ENCODE peak calls at places on chromosome 16, in seven cellular contexts. V is esophagus squamous epithelium, Q is heart right ventricle, Y is lung, A is heart left ventricle, D is RWPE2, R is tibial artery. S is an unnamed sample. For H3K4me1, the result is how much of the 10 kb centered on the place peaks cover.

GRCh38 chr16:8644513-8645140 is 23.1 kb downstream of the METTL22 start:
- DNase-seq in Q (no peak), A (no peak), Y (peak), R (peak), D (no peak), V (no peak), S (no peak)

GRCh38 chr16:23432176-23433128 is 20.5 kb downstream of the COG7 start:
- DNase-seq in D (no peak), A (no peak), V (no peak), Y (no peak), Q (no peak), R (no peak), S (no peak)

GRCh38 chr16:71356051-71356740 is 2.3 kb upstream of the CALB2 start:
- DNase-seq in R (no peak), D (no peak), V (no peak), Q (no peak), Y (no peak), A (no peak), S (no peak)

GRCh38 chr16:21646721-21647561 is 5.5 kb downstream of the IGSF6 start:
- DNase-seq in Q (no peak), D (no peak), V (no peak), R (no peak), A (no peak), Y (no peak), S (no peak)

GRCh38 chr16:17470002-17470870 is 524 bp downstream of the XYLT1 start:
- DNase-seq in Q (no peak), D (no peak), Y (no peak), A (peak), V (no peak), R (peak), S (peak)

GRCh38 chr16:87698676-87699179 is 67.1 kb downstream of the KLHDC4 start:
- DNase-seq in D (no peak), A (no peak), Y (no peak), V (no peak), Q (no peak), R (no peak), S (no peak)

GRCh38 chr16:68237243-68238028 is 1.5 kb upstream of the ESRP2 start:
- DNase-seq in V (peak), Y (peak), A (peak), D (peak), Q (peak), R (peak), S (peak)

GRCh38 chr16:4291699-4292098 is 18.9 kb upstream of the TFAP4 start:
- DNase-seq in Y (no peak), Q (no peak), D (no peak), A (no peak), V (no peak), R (no peak), S (no peak)

GRCh38 chr16:87045462-87046216 is 271.6 kb downstream of the C16orf95 start:
- DNase-seq in Q (no peak), D (no peak), R (no peak), V (no peak), A (no peak), Y (no peak), S (no peak)

GRCh38 chr16:81784042-81784785 is 5.1 kb downstream of the PLCG2 start:
- DNase-seq in Q (no peak), Y (no peak), R (no peak), V (no peak), D (no peak), A (no peak), S (no peak)

GRCh38 chr16:8920676-8921625 is 38.8 kb downstream of the LITAFD start:
- DNase-seq in R (no peak), D (no peak), Q (no peak), Y (no peak), A (no peak), V (no peak), S (no peak)

GRCh38 chr16:88424536-88425230 is 28.4 kb upstream of the ZFPM1 start:
- DNase-seq in V (no peak), R (peak), Y (no peak), A (no peak), Q (peak), D (no peak), S (no peak)

DNA sequence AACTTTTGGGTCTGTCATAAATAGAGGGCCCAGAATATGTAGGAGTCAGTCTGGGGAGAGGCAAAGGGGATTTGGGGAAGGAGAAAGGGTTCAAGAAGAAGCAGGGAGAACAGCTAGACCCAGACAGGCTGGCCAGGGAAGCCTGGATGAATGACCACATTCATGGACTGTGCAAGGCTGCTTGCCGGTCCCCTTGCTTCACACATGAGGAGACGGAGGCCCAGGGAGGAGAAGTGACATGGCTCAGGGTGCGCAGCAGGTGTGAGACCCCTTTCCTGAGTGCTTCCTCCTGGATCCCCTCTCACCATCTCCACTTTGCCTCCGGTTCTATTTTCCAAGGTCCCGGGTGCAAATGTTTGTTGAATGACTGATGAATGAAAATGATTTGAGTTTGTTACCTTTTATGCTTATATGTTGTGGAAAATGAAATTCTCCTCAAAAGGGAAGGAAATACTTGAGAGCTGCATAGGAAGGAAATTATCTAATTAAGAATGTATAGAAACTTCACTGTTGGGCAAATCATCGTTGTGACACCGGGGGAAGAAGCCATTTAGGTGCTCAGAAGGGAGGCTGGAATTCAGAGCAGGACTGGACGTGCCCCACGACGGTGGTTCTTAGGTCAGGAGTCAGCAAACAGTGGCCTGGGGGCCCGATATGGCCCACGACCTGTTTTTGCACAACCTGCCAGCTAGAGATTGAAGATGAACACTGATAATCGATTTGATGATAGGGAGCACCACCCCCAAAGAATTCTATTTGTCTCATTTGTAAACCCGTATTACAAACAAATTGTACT is 559 bp downstream of the ITGAM start:
- DNase-seq in R (no peak), V (no peak), Q (no peak), A (no peak), Y (no peak), D (peak), S (no peak)
- H3K4me1 ChIP-seq in R (under half), V (under half), Q (under half), A (under half), Y (under half), D (under half), S (under half)

DNA sequence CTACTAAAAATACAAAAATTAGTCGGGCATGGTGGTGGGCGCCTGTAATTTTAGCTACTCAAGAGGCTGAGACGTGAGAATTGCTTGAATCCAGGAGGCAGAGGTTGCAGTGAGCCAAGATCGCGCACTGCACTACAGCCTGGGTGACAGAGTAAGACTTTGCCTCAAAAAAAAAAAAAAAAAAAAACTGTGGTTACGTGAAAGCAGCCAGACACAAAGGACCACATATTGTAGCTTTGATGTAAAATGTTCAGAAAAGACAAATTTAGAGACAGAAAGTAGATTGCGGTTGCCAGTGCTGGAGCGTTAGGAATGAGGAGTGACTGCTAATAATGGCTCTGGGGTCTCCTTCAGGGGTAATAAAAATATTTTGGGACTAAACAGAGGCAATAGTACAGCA is 4.0 kb upstream of the MEAK7 start:
- DNase-seq in A (no peak), V (no peak), Y (no peak), D (no peak), Q (no peak), R (no peak), S (peak)
- H3K4me1 ChIP-seq in A (under half), V (under half), Y (under half), D (under half), Q (under half), R (under half), S (under half)

DNA sequence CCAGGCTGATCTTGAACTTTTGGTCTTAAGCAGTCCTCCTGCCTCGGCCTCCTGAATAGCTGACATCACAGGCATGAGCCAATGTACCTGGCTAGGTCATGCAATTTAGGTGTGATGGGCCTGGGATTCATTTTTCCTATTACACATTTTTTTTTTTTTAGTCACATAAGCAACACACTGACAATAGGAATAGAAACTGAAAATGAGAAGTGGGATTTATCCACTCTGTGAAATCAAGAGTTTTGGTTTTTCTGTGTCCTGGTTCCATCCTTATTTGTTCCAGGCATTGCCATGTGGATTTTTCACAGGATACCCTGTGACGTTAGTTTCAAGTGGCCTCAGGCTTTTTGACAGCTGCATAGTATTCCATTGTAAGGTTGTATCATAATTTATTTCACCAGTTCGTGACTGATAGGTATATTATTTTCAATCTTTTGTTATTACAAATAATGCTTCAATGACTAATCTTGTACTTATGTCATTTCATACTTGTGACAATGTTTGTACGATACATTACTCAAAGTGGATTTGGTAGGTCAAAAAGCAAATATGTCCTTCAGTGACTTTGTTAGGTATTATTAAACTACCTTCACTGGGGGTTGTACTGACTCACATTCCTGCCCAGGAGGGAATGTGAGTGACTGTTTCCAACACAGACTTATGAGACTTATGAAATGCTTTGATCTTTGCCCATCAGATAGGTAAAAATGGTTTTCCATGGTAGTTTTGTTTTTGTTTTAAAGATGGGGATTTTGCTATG is 10.6 kb downstream of the ADCY7 start:
- DNase-seq in V (no peak), D (no peak), R (no peak), Y (no peak), A (no peak), Q (no peak), S (no peak)
- H3K4me1 ChIP-seq in V (half or more), D (under half), R (under half), Y (under half), A (under half), Q (under half), S (under half)

DNA sequence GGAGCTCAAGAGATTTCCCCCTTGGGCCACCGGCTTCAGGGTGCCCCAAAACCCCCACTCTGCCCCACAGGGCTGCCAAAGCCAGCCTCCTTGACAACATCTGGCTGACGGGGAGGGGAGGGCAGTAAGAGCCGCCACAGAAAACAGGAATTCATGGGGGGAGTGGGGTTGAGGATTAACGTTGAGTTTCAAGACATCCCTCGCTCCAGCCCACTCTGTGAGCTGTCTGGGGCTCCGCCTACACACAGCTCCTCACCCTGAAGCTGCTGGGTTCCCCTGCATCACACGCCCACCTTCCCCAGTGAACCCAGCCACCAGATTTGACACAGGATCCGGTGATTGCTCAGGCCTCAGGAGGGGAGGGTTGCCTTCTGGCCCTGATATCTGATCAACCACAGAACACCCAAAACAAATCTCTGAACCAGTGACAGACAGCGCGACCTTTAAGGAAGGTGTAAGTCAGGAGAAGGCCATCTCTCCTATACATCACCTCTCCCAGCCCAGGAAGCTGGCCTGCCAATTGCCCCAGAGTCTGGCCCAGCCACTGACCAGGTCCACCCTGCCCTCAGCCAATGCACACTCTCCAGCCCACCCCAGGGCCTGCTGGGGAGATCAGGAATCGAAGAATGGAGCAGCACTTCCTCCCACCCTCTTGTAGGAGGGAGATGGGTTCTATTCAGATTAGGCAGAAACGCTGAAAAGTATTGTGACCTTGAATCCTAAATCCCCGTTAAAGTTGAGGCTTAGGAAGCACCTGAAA is 132.1 kb downstream of the CLEC16A start:
- DNase-seq in Y (no peak), R (no peak), V (no peak), D (no peak), Q (no peak), A (no peak), S (no peak)
- H3K4me1 ChIP-seq in Y (under half), R (under half), V (under half), D (under half), Q (under half), A (under half), S (under half)

GRCh38 chr16:73051216-73051615 is 3.3 kb upstream of the ZFHX3 start:
- DNase-seq in A (no peak), D (no peak), Q (no peak), Y (no peak), R (no peak), V (no peak), S (no peak)
- H3K4me1 ChIP-seq in A (under half), D (half or more), Q (under half), Y (under half), R (half or more), V (half or more), S (half or more)

DNA sequence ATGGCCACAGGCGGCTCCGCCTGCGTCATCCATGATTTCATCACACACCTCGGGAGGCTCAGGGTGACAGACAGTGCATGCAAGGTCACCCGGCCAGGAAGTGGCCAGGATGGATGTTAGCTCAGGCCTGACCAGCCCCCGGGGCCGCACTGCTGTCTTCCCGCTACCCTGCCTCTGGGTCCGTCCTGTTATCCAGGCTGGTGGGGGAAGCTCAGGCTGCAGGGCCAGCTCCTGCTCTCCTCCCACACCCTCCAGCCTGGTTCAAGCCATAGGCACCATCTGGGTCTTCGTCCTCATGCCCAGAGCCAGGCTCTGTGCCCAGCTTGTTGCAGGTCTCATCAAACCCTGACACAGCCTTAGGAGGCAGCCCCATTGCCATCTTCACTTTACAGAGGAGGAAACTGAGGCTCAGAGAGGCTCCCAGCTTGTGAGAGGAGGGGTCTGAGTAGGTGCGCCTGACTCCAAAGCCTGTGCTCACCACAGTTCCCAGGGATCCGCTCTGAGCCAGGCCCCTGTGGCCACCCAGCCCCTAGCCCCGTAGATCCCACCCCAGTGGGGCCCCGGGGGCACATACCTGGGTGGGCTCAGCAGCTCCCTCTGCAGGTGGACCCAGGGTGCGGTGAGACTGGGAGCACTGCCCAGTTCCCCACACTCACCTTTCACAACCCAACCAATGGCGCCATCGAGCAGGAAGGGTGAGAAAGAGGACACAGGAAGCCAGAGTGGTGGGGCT is 414 bp upstream of the ADGRG3 start:
- DNase-seq in Q (no peak), R (no peak), Y (peak), V (no peak), D (no peak), A (no peak), S (no peak)
- H3K4me1 ChIP-seq in Q (under half), R (under half), Y (under half), V (under half), D (under half), A (under half), S (under half)

DNA sequence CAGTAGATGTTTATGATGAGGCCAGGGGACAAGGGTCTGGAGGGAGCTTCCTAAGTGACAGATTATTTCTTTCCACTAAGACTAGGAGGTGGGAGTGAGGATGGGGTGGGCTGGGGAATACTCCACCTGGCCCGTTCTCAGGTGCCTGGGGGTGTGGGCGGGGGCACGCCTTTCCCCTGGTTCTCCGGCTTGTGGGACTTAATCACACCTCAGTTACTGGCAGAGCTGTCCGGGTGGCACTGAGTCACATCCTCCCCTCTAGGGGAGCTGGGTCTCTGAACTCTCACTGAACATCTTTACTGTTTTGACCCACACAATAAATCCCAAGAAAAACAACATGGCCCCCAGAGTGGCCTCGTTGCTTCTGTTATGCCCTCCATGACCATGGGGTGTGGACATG is 332.8 kb downstream of the MAF start:
- DNase-seq in Y (no peak), R (no peak), Q (no peak), D (no peak), V (no peak), A (no peak), S (no peak)
- H3K4me1 ChIP-seq in Y (under half), R (under half), Q (under half), D (under half), V (under half), A (under half), S (under half)

GRCh38 chr16:2036200-2036966 is 9.7 kb downstream of the NHERF2 start:
- DNase-seq in D (peak), Y (no peak), R (no peak), A (peak), V (no peak), Q (no peak), S (no peak)

GRCh38 chr16:2038359-2039285 is 9.0 kb downstream of the NTHL1 start:
- DNase-seq in R (no peak), D (no peak), V (no peak), Y (no peak), Q (peak), A (no peak), S (no peak)

GRCh38 chr16:2037115-2037514 is 10.4 kb downstream of the NHERF2 start:
- DNase-seq in V (no peak), Q (no peak), D (no peak), A (peak), Y (no peak), R (no peak), S (no peak)

GRCh38 chr16:2039286-2040030 is 8.2 kb downstream of the NTHL1 start:
- DNase-seq in Q (peak), V (no peak), R (peak), Y (peak), A (peak), D (no peak), S (no peak)

GRCh38 chr16:2037631-2038358 is 9.8 kb downstream of the NTHL1 start:
- DNase-seq in A (no peak), Q (no peak), D (no peak), Y (no peak), V (no peak), R (no peak), S (no peak)
- H3K4me1 ChIP-seq in A (under half), Q (half or more), D (under half), Y (under half), V (half or more), R (half or more), S (under half)

S was measured in body of pancreas.